ENCODE peak calls at places on chromosome 16, in four cellular contexts. One of them, this sample, is unnamed.

GRCh38 chr16:22007159-22007508 is 777 bp upstream of the MOSMO start:
- DNase-seq in hepatic stellate cell: no peak
- DNase-seq in CD8-positive, alpha-beta memory T cell: no peak
- DNase-seq in EL: no peak
- DNase-seq in this sample: no peak

GRCh38 chr16:23676924-23677480 is 1.7 kb upstream of the PLK1 start:
- DNase-seq in CD8-positive, alpha-beta memory T cell: no peak
- DNase-seq in hepatic stellate cell: no peak
- DNase-seq in EL: no peak
- DNase-seq in this sample: no peak

GRCh38 chr16:50196736-50197135 is 43.6 kb downstream of the TENT4B start:
- DNase-seq in EL: peak
- DNase-seq in hepatic stellate cell: no peak
- DNase-seq in CD8-positive, alpha-beta memory T cell: no peak
- DNase-seq in this sample: peak

GRCh38 chr16:3999890-4000325 is 116.3 kb downstream of the ADCY9 start:
- DNase-seq in hepatic stellate cell: peak
- DNase-seq in CD8-positive, alpha-beta memory T cell: no peak
- DNase-seq in EL: no peak
- DNase-seq in this sample: no peak

GRCh38 chr16:30394603-30395154 is 541 bp upstream of the ZNF48 start:
- DNase-seq in CD8-positive, alpha-beta memory T cell: no peak
- DNase-seq in hepatic stellate cell: peak
- DNase-seq in EL: peak
- DNase-seq in this sample: no peak

GRCh38 chr16:12573730-12574383 is 229.8 kb downstream of the CPPED1 start:
- DNase-seq in hepatic stellate cell: no peak
- DNase-seq in CD8-positive, alpha-beta memory T cell: peak
- DNase-seq in EL: peak
- DNase-seq in this sample: peak

GRCh38 chr16:1981972-1982574 is 804 bp upstream of the NOXO1 start:
- DNase-seq in CD8-positive, alpha-beta memory T cell: no peak
- DNase-seq in EL: no peak
- DNase-seq in hepatic stellate cell: no peak
- DNase-seq in this sample: no peak

GRCh38 chr16:35492225-35492624 is 2032.8 kb downstream of the TP53TG3F start:
- DNase-seq in CD8-positive, alpha-beta memory T cell: no peak
- DNase-seq in EL: no peak
- DNase-seq in hepatic stellate cell: no peak
- DNase-seq in this sample: no peak

GRCh38 chr16:83728518-83728917 is 79.3 kb upstream of the HSBP1 start:
- DNase-seq in hepatic stellate cell: no peak
- DNase-seq in CD8-positive, alpha-beta memory T cell: no peak
- DNase-seq in EL: no peak
- DNase-seq in this sample: no peak

GRCh38 chr16:70635356-70636016 is 10.9 kb upstream of the IL34 start:
- DNase-seq in hepatic stellate cell: peak
- DNase-seq in CD8-positive, alpha-beta memory T cell: no peak
- DNase-seq in EL: peak
- DNase-seq in this sample: no peak

GRCh38 chr16:27214084-27214961 is 11.0 kb downstream of the KDM8 start:
- DNase-seq in CD8-positive, alpha-beta memory T cell: no peak
- DNase-seq in hepatic stellate cell: no peak
- DNase-seq in EL: no peak
- DNase-seq in this sample: no peak

GRCh38 chr16:6447046-6447445 is 885.6 kb upstream of the RBFOX1 start:
- DNase-seq in CD8-positive, alpha-beta memory T cell: no peak
- DNase-seq in hepatic stellate cell: no peak
- DNase-seq in EL: no peak
- DNase-seq in this sample: no peak

GRCh38 chr16:1708768-1709180 is 2.8 kb downstream of the MAPK8IP3 start:
- DNase-seq in CD8-positive, alpha-beta memory T cell: peak
- DNase-seq in EL: no peak
- DNase-seq in hepatic stellate cell: no peak
- DNase-seq in this sample: no peak

GRCh38 chr16:69906838-69907301 is 44.3 kb upstream of the CLEC18A start:
- DNase-seq in EL: peak
- DNase-seq in hepatic stellate cell: peak
- DNase-seq in CD8-positive, alpha-beta memory T cell: no peak
- DNase-seq in this sample: no peak

GRCh38 chr16:4850211-4850610 is 2.9 kb downstream of the UBN1 start:
- DNase-seq in EL: peak
- DNase-seq in CD8-positive, alpha-beta memory T cell: no peak
- DNase-seq in hepatic stellate cell: peak
- DNase-seq in this sample: no peak

GRCh38 chr16:27720731-27721547 is 171.0 kb downstream of the KATNIP start:
- DNase-seq in EL: no peak
- DNase-seq in hepatic stellate cell: no peak
- DNase-seq in CD8-positive, alpha-beta memory T cell: no peak
- DNase-seq in this sample: no peak

GRCh38 chr16:17571499-17572093 is 100.8 kb upstream of the XYLT1 start:
- DNase-seq in hepatic stellate cell: no peak
- DNase-seq in CD8-positive, alpha-beta memory T cell: no peak
- DNase-seq in EL: no peak
- DNase-seq in this sample: no peak

GRCh38 chr16:77812856-77813523 is 24.6 kb downstream of the VAT1L start:
- DNase-seq in hepatic stellate cell: no peak
- DNase-seq in CD8-positive, alpha-beta memory T cell: no peak
- DNase-seq in EL: no peak
- DNase-seq in this sample: no peak

GRCh38 chr16:68752602-68753001 is 15.5 kb downstream of the CDH1 start:
- DNase-seq in hepatic stellate cell: no peak
- DNase-seq in CD8-positive, alpha-beta memory T cell: no peak
- DNase-seq in EL: no peak
- DNase-seq in this sample: no peak

GRCh38 chr16:87437911-87438610 is 45.9 kb downstream of the MAP1LC3B start:
- DNase-seq in hepatic stellate cell: no peak
- DNase-seq in EL: no peak
- DNase-seq in CD8-positive, alpha-beta memory T cell: no peak
- DNase-seq in this sample: no peak

GRCh38 chr16:30675133-30675532 is 16.9 kb downstream of the FBRS start:
- DNase-seq in hepatic stellate cell: no peak
- DNase-seq in EL: no peak
- DNase-seq in CD8-positive, alpha-beta memory T cell: no peak
- DNase-seq in this sample: no peak

GRCh38 chr16:85421338-85422123 is 191.6 kb upstream of the GSE1 start:
- DNase-seq in hepatic stellate cell: no peak
- DNase-seq in EL: no peak
- DNase-seq in CD8-positive, alpha-beta memory T cell: no peak
- DNase-seq in this sample: no peak

GRCh38 chr16:1225051-1225451 is at the start of gene TPSG1:
- DNase-seq in CD8-positive, alpha-beta memory T cell: no peak
- DNase-seq in hepatic stellate cell: no peak
- DNase-seq in EL: no peak
- DNase-seq in this sample: no peak

GRCh38 chr16:30657866-30658730 is at the start of gene FBRS:
- DNase-seq in EL: peak
- DNase-seq in hepatic stellate cell: peak
- DNase-seq in CD8-positive, alpha-beta memory T cell: peak
- DNase-seq in this sample: peak

GRCh38 chr16:85667841-85668413 is 20.8 kb downstream of the GINS2 start:
- DNase-seq in hepatic stellate cell: no peak
- DNase-seq in EL: no peak
- DNase-seq in CD8-positive, alpha-beta memory T cell: no peak
- DNase-seq in this sample: no peak

GRCh38 chr16:86991679-86992078 is 325.5 kb downstream of the C16orf95 start:
- DNase-seq in CD8-positive, alpha-beta memory T cell: no peak
- DNase-seq in hepatic stellate cell: peak
- DNase-seq in EL: peak
- DNase-seq in this sample: no peak